ENCODE peak calls at places on chromosomes 13 and 19, in five cellular contexts. One of them, this sample, is unnamed.
A peak's percentile ranks its signal among the peaks of the same experiment; 100 is the strongest.

GRCh38 chr13:104021806-104022397 is 955.7 kb upstream of the SLC10A2 start:
- DNase-seq in H9: no peak
- DNase-seq in IMR-90: no peak
- DNase-seq in mesenchymal stem cell: no peak
- DNase-seq in mesendoderm: no peak
- DNase-seq in this sample: no peak

GRCh38 chr19:50003810-50004419 is 21.3 kb downstream of the VRK3 start:
- DNase-seq in H9: no peak
- DNase-seq in IMR-90: peak; percentile 97
- DNase-seq in mesenchymal stem cell: peak; percentile 95
- DNase-seq in mesendoderm: no peak
- DNase-seq in this sample: no peak

GRCh38 chr13:38415233-38415632 is 65.6 kb downstream of the UFM1 start:
- DNase-seq in H9: no peak
- DNase-seq in IMR-90: no peak
- DNase-seq in mesenchymal stem cell: no peak
- DNase-seq in mesendoderm: peak; percentile 1
- DNase-seq in this sample: no peak

GRCh38 chr19:36081385-36081784 is 26.7 kb downstream of the WDR62 start:
- DNase-seq in H9: no peak
- DNase-seq in IMR-90: peak; percentile 10
- DNase-seq in mesenchymal stem cell: no peak
- DNase-seq in mesendoderm: no peak
- DNase-seq in this sample: no peak

GRCh38 chr13:42539670-42540069 is 34.3 kb upstream of the TNFSF11 start:
- DNase-seq in H9: peak; percentile 37
- DNase-seq in IMR-90: no peak
- DNase-seq in mesenchymal stem cell: no peak
- DNase-seq in mesendoderm: peak; percentile 46
- DNase-seq in this sample: no peak

GRCh38 chr13:108033800-108034707 is 181.3 kb downstream of the LIG4 start:
- DNase-seq in H9: no peak
- DNase-seq in IMR-90: no peak
- DNase-seq in mesenchymal stem cell: peak; percentile 2
- DNase-seq in mesendoderm: no peak
- DNase-seq in this sample: no peak

GRCh38 chr13:101204270-101205011 is 211.9 kb downstream of the NALCN start:
- DNase-seq in H9: no peak
- DNase-seq in IMR-90: peak; percentile 33
- DNase-seq in mesenchymal stem cell: no peak
- DNase-seq in mesendoderm: no peak
- DNase-seq in this sample: no peak

GRCh38 chr13:51154029-51154555 is 43.0 kb upstream of the C13orf42 start:
- DNase-seq in H9: no peak
- DNase-seq in IMR-90: peak; percentile 30
- DNase-seq in mesenchymal stem cell: peak; percentile 62
- DNase-seq in mesendoderm: no peak
- DNase-seq in this sample: no peak

GRCh38 chr13:62837895-62838294 is 1422.2 kb upstream of the PCDH20 start:
- DNase-seq in H9: no peak
- DNase-seq in IMR-90: peak; percentile 93
- DNase-seq in mesenchymal stem cell: peak; percentile 21
- DNase-seq in mesendoderm: no peak
- DNase-seq in this sample: no peak

GRCh38 chr13:97252735-97253134 is 30.6 kb downstream of the MBNL2 start:
- DNase-seq in H9: no peak
- DNase-seq in IMR-90: no peak
- DNase-seq in mesenchymal stem cell: no peak
- DNase-seq in mesendoderm: no peak
- DNase-seq in this sample: no peak

GRCh38 chr13:44620057-44620456 is 43.9 kb upstream of the TSC22D1 start:
- DNase-seq in H9: no peak
- DNase-seq in IMR-90: peak; percentile 45
- DNase-seq in mesenchymal stem cell: peak; percentile 44
- DNase-seq in mesendoderm: no peak
- DNase-seq in this sample: no peak

GRCh38 chr19:4115050-4115817 is 8.7 kb downstream of the MAP2K2 start:
- DNase-seq in H9: no peak
- DNase-seq in IMR-90: no peak
- DNase-seq in mesenchymal stem cell: no peak
- DNase-seq in mesendoderm: no peak
- DNase-seq in this sample: no peak

GRCh38 chr13:110627761-110628476 is 12.6 kb downstream of the NAXD start:
- DNase-seq in H9: no peak
- DNase-seq in IMR-90: no peak
- DNase-seq in mesenchymal stem cell: no peak
- DNase-seq in mesendoderm: no peak
- DNase-seq in this sample: no peak
- H3K4ac ChIP-seq in H9: no peak overlapping the region
- H3K4ac ChIP-seq in IMR-90: no peak overlapping the region
- H3K4ac ChIP-seq in mesenchymal stem cell: no peak overlapping the region
- H3K4ac ChIP-seq in mesendoderm: no peak overlapping the region
- H3K4ac ChIP-seq in this sample: no peak overlapping the region

DNA sequence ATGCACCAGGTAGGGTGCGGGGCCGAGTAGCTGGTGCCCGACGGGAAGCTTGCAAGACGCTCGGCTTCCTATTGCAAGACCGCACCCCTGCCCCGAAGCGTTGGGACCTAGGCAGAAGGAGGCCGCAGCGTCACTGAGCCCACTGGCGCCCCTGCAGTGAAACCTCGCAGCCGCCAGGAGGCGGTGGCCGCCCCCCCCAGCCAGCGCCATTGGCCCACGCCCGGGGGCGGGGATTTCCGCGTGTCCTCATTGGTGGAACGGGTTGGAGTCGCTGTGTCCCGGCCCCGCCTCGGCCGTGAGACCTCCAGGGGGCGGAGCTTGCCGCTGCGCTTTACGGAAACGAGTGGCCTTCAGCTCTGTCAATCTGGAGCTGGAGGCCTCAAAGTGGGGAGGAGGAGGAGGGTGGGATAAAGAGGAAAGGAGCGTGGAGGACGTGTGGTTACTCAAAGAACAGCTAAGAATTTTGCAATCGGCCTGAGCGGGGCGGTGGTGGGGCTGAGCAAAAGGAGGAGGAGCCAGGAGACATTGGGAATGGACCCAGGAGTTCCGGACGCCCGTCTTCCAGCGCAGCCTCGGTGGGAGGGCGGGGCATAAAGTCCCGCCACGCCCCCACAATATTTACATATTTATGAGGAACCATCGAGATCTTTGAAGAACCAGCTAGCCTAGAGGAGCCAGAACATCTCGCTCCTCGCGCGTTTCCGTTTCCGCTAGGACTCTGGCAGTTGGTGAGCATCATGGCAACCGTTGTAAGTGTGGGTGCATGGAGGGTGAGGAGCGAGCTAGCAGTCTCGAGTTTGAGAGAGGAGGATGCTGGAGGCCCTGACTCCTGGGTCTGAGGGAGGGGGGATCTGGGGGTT is at the start of the genes GYS1 and RUVBL2:
- DNase-seq in H9: peak; percentile 99
- DNase-seq in IMR-90: peak; percentile 99
- DNase-seq in mesenchymal stem cell: peak; percentile 100
- DNase-seq in mesendoderm: peak; percentile 100
- DNase-seq in this sample: peak; percentile 99
- H3K23ac ChIP-seq in H9: no peak within 1 kb of the TSS
- H3K23ac ChIP-seq in IMR-90: peak within 1 kb of the TSS; percentile 94
- H3K23ac ChIP-seq in mesenchymal stem cell: no peak within 1 kb of the TSS
- H3K23ac ChIP-seq in mesendoderm: no peak within 1 kb of the TSS
- H3K23ac ChIP-seq in this sample: peak within 1 kb of the TSS; percentile 89

GRCh38 chr13:20870829-20871228 is 31.7 kb downstream of the XPO4 start:
- DNase-seq in H9: no peak
- DNase-seq in IMR-90: no peak
- DNase-seq in mesenchymal stem cell: no peak
- DNase-seq in mesendoderm: no peak
- DNase-seq in this sample: no peak
- H2BK5ac ChIP-seq in H9: no peak overlapping the region
- H2BK5ac ChIP-seq in IMR-90: no peak overlapping the region
- H2BK5ac ChIP-seq in mesenchymal stem cell: no peak overlapping the region
- H2BK5ac ChIP-seq in mesendoderm: no peak overlapping the region
- H2BK5ac ChIP-seq in this sample: no peak overlapping the region

DNA sequence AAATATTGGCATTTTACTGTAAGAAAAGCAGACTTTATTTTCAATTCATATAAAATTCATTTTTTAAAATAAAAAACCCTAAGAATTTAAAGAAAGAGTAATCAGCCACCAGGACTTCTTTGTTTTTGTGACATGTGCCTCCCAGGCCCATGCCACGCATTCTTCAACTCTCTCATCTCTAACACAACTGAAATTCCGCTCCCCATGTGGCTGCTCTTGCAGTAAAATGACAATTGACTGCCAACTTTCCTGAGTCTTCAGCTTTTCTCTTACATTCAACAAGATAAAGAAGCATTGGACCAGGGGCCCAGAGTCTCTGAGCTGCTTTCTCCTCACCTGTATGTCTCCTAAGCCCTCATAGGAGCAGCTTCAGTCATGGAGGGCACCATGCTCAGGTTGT is 372.1 kb downstream of the UQCRFS1 start:
- DNase-seq in H9: no peak
- DNase-seq in IMR-90: no peak
- DNase-seq in mesenchymal stem cell: no peak
- DNase-seq in mesendoderm: peak; percentile 73
- DNase-seq in this sample: no peak
- H3K4ac ChIP-seq in H9: no peak overlapping the region
- H3K4ac ChIP-seq in IMR-90: no peak overlapping the region
- H3K4ac ChIP-seq in mesenchymal stem cell: no peak overlapping the region
- H3K4ac ChIP-seq in mesendoderm: no peak overlapping the region
- H3K4ac ChIP-seq in this sample: no peak overlapping the region

This sample was measured in neuronal stem cell.